ENCODE peak calls at places on chromosomes 1 and 21, in four cellular contexts. U, H, Z and P are unnamed samples.

GRCh38 chr1:225044258-225044657 is 114.8 kb downstream of the DNAH14 start:
- DNase-seq in H (no peak), Z (peak; percentile 13), U (no peak), P (no peak)

GRCh38 chr1:173118404-173118803 is 67.7 kb upstream of the TNFSF18 start:
- DNase-seq in U (no peak), Z (no peak), H (no peak), P (no peak)

GRCh38 chr1:230747139-230747730 is at the start of gene CAPN9:
- DNase-seq in H (no peak), Z (no peak), U (no peak), P (no peak)

GRCh38 chr1:76291737-76292136 is 217.2 kb downstream of the ST6GALNAC3 start:
- DNase-seq in H (no peak), U (no peak), Z (no peak), P (no peak)

GRCh38 chr1:95723346-95723745 is 489.3 kb downstream of the RWDD3 start:
- DNase-seq in H (peak; percentile 78), Z (no peak), U (no peak), P (no peak)

GRCh38 chr1:244271004-244271403 is 180.7 kb downstream of the ADSS2 start:
- DNase-seq in H (no peak), Z (no peak), U (no peak), P (no peak)

GRCh38 chr1:50610563-50610962 is 187.3 kb upstream of the DMRTA2 start:
- DNase-seq in H (no peak), U (peak; percentile 27), Z (no peak), P (no peak)

GRCh38 chr1:11339346-11340247 is 66.6 kb downstream of the UBIAD1 start:
- DNase-seq in H (peak; percentile 45), U (no peak), Z (no peak), P (no peak)

GRCh38 chr1:226548281-226549093 is at the start of gene STUM:
- DNase-seq in Z (peak; percentile 39), H (peak; percentile 73), U (peak; percentile 72), P (peak; percentile 46)

GRCh38 chr1:70504821-70505193 is 93.7 kb downstream of the CTH start:
- DNase-seq in H (no peak), Z (peak; percentile 71), U (no peak), P (no peak)

GRCh38 chr1:210362526-210362925 is 33.8 kb downstream of the HHAT start:
- DNase-seq in H (no peak), U (no peak), Z (peak; percentile 77), P (no peak)

GRCh38 chr1:20442920-20443625 is 42.9 kb downstream of the CAMK2N1 start:
- DNase-seq in U (no peak), Z (no peak), H (no peak), P (no peak)

GRCh38 chr1:26336477-26337205 is 17.3 kb downstream of the CRYBG2 start:
- DNase-seq in H (peak; percentile 93), Z (no peak), U (peak; percentile 86), P (no peak)

GRCh38 chr1:15459771-15460719 is 3.5 kb downstream of the CELA2A start:
- DNase-seq in U (no peak), Z (peak; percentile 32), H (no peak), P (no peak)

GRCh38 chr1:118115567-118116272 is 69.3 kb downstream of the SPAG17 start:
- DNase-seq in U (no peak), Z (peak; percentile 64), H (peak; percentile 59), P (no peak)

GRCh38 chr21:35084869-35085268 is 35.8 kb upstream of the RUNX1 start:
- DNase-seq in H (peak; percentile 69), Z (peak; percentile 99), U (no peak), P (no peak)

GRCh38 chr1:112337028-112337531 is 58.9 kb upstream of the CTTNBP2NL start:
- DNase-seq in H (peak; percentile 41), Z (no peak), U (peak; percentile 21), P (peak; percentile 17)

GRCh38 chr1:220235462-220235861 is 36.8 kb downstream of the RAB3GAP2 start:
- DNase-seq in H (peak; percentile 18), Z (no peak), U (no peak), P (no peak)

GRCh38 chr1:234720709-234721436 is 110.9 kb upstream of the IRF2BP2 start:
- DNase-seq in Z (no peak), U (no peak), H (no peak), P (no peak)

DNA sequence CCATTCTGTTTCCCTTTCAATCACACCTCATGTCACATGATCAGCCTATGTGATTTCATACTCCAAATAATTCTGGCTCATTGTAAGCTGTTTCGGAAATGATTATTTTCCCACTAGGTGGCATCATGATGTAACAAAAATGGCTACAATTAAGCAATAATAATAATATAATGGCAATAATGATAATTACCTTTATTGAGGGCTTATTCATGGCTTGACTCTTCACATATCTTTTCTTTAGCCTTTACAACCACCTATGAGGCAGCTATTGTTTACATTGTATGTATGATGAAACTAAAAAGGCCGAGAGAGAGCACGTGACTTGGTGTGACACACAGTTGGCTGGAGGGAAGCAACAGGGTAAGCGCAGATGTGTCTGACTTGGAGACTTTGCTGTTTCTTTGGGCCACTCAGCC is 12.5 kb upstream of the KPRP start:
- DNase-seq in H (peak; percentile 45), Z (peak; percentile 36), U (no peak), P (peak; percentile 21)
- TF ChIP-seq CTCF in H (no peak), Z (no peak), U (no peak), P (no peak)

GRCh38 chr1:62334434-62334833 is 15.2 kb upstream of the KANK4 start:
- DNase-seq in U (no peak), Z (no peak), H (no peak), P (no peak)
- TF ChIP-seq CTCF in U (no peak), Z (no peak), H (no peak), P (no peak)

GRCh38 chr1:186983327-186983726 is 154.6 kb downstream of the PLA2G4A start:
- DNase-seq in H (no peak), Z (peak; percentile 53), U (no peak), P (no peak)

GRCh38 chr1:186984959-186985358 is 156.2 kb downstream of the PLA2G4A start:
- DNase-seq in H (no peak), U (no peak), Z (no peak), P (no peak)

GRCh38 chr1:186987065-186987464 is 158.3 kb downstream of the PLA2G4A start:
- DNase-seq in U (no peak), Z (no peak), H (no peak), P (no peak)

GRCh38 chr1:186987769-186988168 is 159.0 kb downstream of the PLA2G4A start:
- DNase-seq in H (no peak), U (no peak), Z (no peak), P (no peak)

GRCh38 chr1:186985889-186986491 is 157.2 kb downstream of the PLA2G4A start:
- DNase-seq in U (peak; percentile 42), Z (peak; percentile 53), H (peak; percentile 48), P (peak; percentile 35)
- TF ChIP-seq CTCF in U (peak; percentile 63), Z (peak; percentile 65), H (peak; percentile 68), P (peak; percentile 60)

DNA sequence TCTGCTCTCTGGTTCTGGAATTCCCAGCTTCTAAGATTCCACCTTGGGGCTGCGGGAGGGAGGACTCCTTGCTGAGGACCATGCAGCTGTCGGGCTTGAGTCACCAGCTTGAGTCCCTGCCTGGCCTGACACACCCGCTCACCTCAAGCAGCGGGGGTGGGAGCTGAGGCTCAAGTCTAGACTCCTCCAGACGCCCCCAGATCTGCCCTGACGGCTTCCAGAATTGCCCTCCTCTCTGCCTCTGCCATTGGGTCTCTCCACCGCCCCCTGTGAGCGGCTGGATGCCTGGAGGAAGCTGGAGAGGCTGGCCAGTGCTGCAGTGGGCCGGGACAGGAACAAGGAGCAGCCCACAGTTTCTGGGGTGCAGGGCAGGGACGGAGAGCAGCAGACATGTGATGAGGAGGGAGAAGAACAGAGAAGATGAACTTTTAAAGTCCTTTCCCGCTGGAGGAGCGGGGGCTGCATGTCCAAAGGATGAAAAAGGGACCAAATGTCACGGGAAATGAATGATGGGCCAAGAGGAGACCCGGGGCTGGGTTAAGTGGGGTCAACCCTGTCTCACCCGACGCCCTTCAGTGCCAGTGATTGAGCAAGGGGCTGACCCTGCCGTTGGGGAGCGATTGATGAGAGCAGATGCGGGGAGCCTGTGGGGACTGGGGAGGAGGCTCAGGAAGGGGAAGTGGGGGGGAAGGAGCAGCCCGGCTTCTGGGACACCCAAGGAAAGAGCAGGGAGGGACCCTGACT is 13.5 kb downstream of the CRABP2 start:
- DNase-seq in U (no peak), H (peak; percentile 68), Z (peak; percentile 69), P (peak; percentile 35)
- TF ChIP-seq CTCF in U (no peak), H (no peak), Z (peak; percentile 12), P (no peak)

GRCh38 chr1:53683986-53684740 is 54.8 kb downstream of the GLIS1 start:
- DNase-seq in Z (no peak), H (no peak), U (no peak), P (no peak)

GRCh38 chr1:53682369-53682685 is 56.6 kb downstream of the GLIS1 start:
- DNase-seq in H (no peak), Z (no peak), U (no peak), P (no peak)

GRCh38 chr1:53682881-53683280 is 56.1 kb downstream of the GLIS1 start:
- DNase-seq in Z (no peak), H (no peak), U (no peak), P (no peak)

GRCh38 chr1:53680868-53681267 is 58.1 kb downstream of the GLIS1 start:
- DNase-seq in H (no peak), U (no peak), Z (no peak), P (no peak)

GRCh38 chr1:53681647-53682368 is 57.2 kb downstream of the GLIS1 start:
- DNase-seq in H (peak; percentile 70), Z (peak; percentile 22), U (peak; percentile 70), P (peak; percentile 71)
- TF ChIP-seq CTCF in H (peak; percentile 40), Z (no peak), U (peak; percentile 49), P (peak; percentile 68)

GRCh38 chr1:53376041-53376461 is 48.2 kb upstream of the LRP8 start:
- DNase-seq in U (no peak), Z (no peak), H (no peak), P (no peak)
- TF ChIP-seq CTCF in U (no peak), Z (no peak), H (no peak), P (no peak)